ENCODE peak calls at places on chromosome 13, in four cellular contexts. I is GM12878, R is K562, S is HL-60. P is an unnamed sample.

GRCh38 chr13:39485314-39485700 is 117.7 kb downstream of the LHFPL6 start:
- DNase-seq in R (no peak), S (no peak), I (no peak), P (no peak)

GRCh38 chr13:23473236-23473635 is 39.7 kb upstream of the SACS start:
- DNase-seq in S (no peak), I (no peak), R (no peak), P (no peak)

GRCh38 chr13:71867101-71867814 is at the start of gene DACH1:
- DNase-seq in S (peak), I (no peak), R (no peak), P (peak)

GRCh38 chr13:79692846-79693245 is 211.9 kb downstream of the NDFIP2 start:
- DNase-seq in R (no peak), S (no peak), I (no peak), P (no peak)

GRCh38 chr13:87821512-87821911 is 150.3 kb downstream of the SLITRK5 start:
- DNase-seq in R (no peak), I (no peak), S (no peak), P (no peak)

GRCh38 chr13:30572859-30573275 is 44.9 kb upstream of the USPL1 start:
- DNase-seq in S (peak), I (peak), R (no peak), P (no peak)

GRCh38 chr13:46615888-46616531 is 63.0 kb downstream of the LRCH1 start:
- DNase-seq in R (no peak), I (no peak), S (no peak), P (no peak)

GRCh38 chr13:46530084-46530935 is 22.7 kb upstream of the LRCH1 start:
- DNase-seq in S (no peak), R (no peak), I (no peak), P (no peak)

GRCh38 chr13:25778808-25779207 is 273.0 kb downstream of the SHISA2 start:
- DNase-seq in R (no peak), S (no peak), I (no peak), P (no peak)

GRCh38 chr13:107866666-107867623 is 348.4 kb downstream of the LIG4 start:
- DNase-seq in R (peak), S (no peak), I (no peak), P (no peak)

GRCh38 chr13:45370922-45371406 is 30.0 kb upstream of the TPT1 start:
- DNase-seq in R (peak), S (peak), I (no peak), P (peak)

GRCh38 chr13:49452725-49453457 is 8.8 kb downstream of the SETDB2 start:
- DNase-seq in I (no peak), S (no peak), R (no peak), P (no peak)
- TF ChIP-seq SPI1 in I (no peak), S (no peak), R (no peak), P (no peak)

DNA sequence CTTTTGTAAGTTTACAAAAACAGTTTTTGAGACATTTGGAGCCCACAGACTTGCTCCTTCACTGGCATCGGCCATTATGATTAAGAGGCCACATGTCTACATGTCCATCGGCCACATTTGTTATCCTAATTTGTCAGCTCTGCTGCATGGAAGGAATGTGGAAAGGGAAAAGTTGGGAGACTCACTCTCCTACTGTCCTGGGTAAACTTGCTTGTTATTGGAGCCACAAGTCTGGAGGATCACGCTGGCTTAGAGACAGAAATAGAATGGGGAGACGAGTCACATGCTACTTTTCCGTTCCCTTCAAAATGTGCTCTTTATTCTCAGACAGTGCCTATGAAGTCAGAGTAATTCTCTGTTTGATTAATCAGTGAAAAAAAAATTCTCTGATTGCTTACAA is 741.2 kb upstream of the PCDH9 start:
- DNase-seq in S (no peak), I (no peak), R (no peak), P (no peak)
- TF ChIP-seq POLR2AphosphoS5 in S (no peak), I (no peak), R (no peak), P (no peak)

DNA sequence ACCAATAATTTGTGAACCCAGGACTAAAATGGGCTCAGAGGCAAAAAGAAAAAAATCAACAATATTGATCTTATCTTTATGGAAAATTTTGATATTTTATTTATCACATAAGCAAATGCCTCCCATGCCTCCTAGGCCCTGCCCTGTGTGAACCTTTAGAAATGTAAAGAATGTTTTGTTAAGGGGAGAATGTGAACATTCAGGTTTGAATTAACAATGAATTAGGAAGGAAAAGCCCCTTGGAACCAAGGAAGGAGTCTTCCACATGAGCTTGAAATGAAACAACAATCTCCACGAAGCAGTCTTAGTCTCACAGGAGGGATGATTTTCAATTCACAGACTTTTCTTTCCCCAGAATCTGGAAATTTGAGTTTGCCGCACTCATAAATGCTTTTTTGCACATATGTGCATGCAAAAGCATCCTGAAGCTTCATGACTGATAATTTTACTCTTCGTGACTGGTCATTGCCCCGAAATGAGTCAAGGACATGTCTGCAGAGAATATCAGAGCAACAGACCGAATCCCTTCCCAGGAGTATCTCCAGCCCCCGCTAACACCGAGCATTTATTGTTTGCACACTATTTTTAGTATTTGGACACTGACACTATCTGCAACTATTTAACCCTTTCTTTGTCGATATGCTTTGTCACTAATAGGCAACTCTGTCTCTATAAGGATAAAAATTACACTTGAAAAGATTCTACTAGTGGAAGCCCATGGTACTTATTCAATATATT is 135.2 kb downstream of the DCT start:
- DNase-seq in S (no peak), R (no peak), I (no peak), P (no peak)
- TF ChIP-seq SPI1 in S (no peak), R (no peak), I (no peak), P (no peak)

GRCh38 chr13:48492123-48493075 is 40.5 kb downstream of the RCBTB2 start:
- DNase-seq in S (peak), R (peak), I (peak), P (no peak)
- TF ChIP-seq POLR2AphosphoS5 in S (peak), R (no peak), I (peak), P (peak)

GRCh38 chr13:20160346-20161274 is at the start of gene GJA3:
- DNase-seq in I (no peak), R (peak), S (peak), P (peak)
- TF ChIP-seq SPI1 in I (no peak), R (no peak), S (no peak), P (no peak)

DNA sequence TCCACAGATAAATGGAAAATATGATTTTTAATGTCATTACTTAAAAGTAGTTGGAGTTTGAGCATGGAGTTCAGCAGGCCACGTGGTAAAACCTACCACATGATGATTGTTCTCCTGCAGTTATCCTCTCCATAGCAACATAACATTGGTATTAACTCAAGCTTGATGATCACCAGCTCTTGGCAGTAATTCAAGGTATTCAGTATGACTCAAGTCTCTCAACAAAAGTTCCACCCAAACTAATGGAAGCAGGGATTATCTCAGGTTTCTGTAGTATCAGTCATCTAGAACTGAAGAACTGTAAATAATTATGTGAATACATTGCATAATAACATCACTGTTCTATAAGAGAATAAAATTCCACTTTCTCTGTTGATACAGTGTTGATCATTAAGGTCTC is 1092.5 kb downstream of the EFNB2 start:
- DNase-seq in S (no peak), I (no peak), R (no peak), P (no peak)
- TF ChIP-seq POLR2AphosphoS5 in S (no peak), I (no peak), R (no peak), P (no peak)

DNA sequence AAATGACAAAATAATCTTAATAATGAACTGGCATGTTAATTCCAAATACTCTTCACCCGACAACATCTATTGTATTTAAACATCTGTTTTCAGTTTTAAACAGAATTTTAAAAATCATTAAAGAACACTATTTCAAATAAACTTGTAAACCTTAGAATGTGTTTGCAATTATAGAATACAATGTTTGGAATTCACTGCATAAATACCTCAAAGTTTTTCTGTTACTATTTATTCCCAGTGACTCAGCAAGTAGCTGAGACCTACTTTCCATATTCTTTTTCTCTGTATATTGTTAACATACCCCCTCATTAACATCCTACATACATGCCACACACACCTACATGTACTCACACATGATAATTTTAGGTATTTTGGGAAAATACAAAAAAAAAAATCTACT is 1134.3 kb downstream of the SLITRK1 start:
- DNase-seq in S (no peak), R (no peak), I (no peak), P (no peak)
- TF ChIP-seq SPI1 in S (no peak), R (no peak), I (no peak), P (no peak)

DNA sequence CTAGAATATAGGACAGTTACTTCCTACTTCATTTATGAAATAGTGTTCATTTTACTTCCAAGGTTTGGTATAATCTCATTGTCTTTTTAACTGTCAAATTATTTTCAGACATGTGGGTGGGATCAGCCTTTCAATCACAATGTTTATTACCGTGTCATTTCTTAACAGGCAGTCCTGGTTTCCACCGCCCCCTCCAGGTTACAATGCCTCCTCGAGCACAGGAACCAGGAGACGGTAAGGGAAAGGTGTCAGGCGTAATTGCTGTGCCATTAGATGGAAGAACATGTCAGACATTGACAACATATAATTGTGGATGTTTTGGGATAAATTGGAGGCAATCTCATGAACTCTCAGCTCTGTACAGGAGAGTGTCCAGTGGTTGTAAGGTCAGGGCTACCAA is 36.5 kb downstream of the SCEL start:
- DNase-seq in I (no peak), R (no peak), S (no peak), P (no peak)
- TF ChIP-seq POLR2AphosphoS5 in I (no peak), R (no peak), S (no peak), P (no peak)

P was measured in GM12891.